ENCODE peak calls at places on chromosomes 2 and 18, in seven cellular contexts. N is NCI-H1694; T is activated CD4-positive, CD25-positive, alpha-beta regulatory T cell treated with anti-CD3 and anti-CD28 coated beads, Interleukin-2, amount 50 U/mL, for 72 hours; P is adrenal gland; U is stromal cell of bone marrow; A is CD8-positive, alpha-beta T cell; S is activated effector memory CD4-positive, alpha-beta T cell treated with anti-CD3 and anti-CD28 coated beads, Interleukin-2, amount 50 U/mL, for 16 hours. K is an unnamed sample.

GRCh38 chr2:145524836-145525235 is 1004.9 kb upstream of the ZEB2 start:
- DNase-seq in N (no peak), T (no peak), P (no peak), U (peak), A (no peak), S (no peak), K (no peak)

GRCh38 chr2:191811807-191812602 is 34.9 kb downstream of the CAVIN2 start:
- DNase-seq in N (peak), T (no peak), P (peak), U (peak), A (peak), S (peak), K (no peak)

GRCh38 chr18:74233933-74234325 is 57.8 kb downstream of the CYB5A start:
- DNase-seq in N (no peak), T (no peak), P (peak), U (no peak), A (no peak), S (no peak), K (no peak)

GRCh38 chr2:219253753-219254589 is at the start of gene TUBA4A:
- DNase-seq in N (peak), T (peak), P (peak), U (peak), A (peak), S (peak), K (peak)

GRCh38 chr2:33166287-33166881 is 219.6 kb downstream of the LTBP1 start:
- DNase-seq in N (no peak), T (no peak), P (no peak), U (peak), A (no peak), S (no peak), K (no peak)

GRCh38 chr2:78418041-78418440 is 607.5 kb upstream of the REG3G start:
- DNase-seq in N (peak), T (no peak), P (no peak), U (no peak), A (no peak), S (no peak), K (no peak)

GRCh38 chr2:84942964-84943421 is 28.0 kb upstream of the KCMF1 start:
- DNase-seq in N (no peak), T (no peak), P (no peak), U (no peak), A (no peak), S (no peak), K (no peak)

GRCh38 chr2:133956434-133956935 is 297.4 kb upstream of the MGAT5 start:
- DNase-seq in N (no peak), T (no peak), P (no peak), U (no peak), A (no peak), S (no peak), K (no peak)

GRCh38 chr2:190267302-190267701 is 52.3 kb downstream of the HIBCH start:
- DNase-seq in N (no peak), T (no peak), P (peak), U (peak), A (no peak), S (no peak), K (no peak)

GRCh38 chr18:1998121-1998520 is 573.2 kb downstream of the METTL4 start:
- DNase-seq in N (no peak), T (no peak), P (no peak), U (no peak), A (no peak), S (no peak), K (no peak)

GRCh38 chr2:241084856-241085444 is 17.1 kb downstream of the MTERF4 start:
- DNase-seq in N (no peak), T (no peak), P (no peak), U (no peak), A (no peak), S (no peak), K (no peak)

GRCh38 chr2:62415019-62415431 is 91.0 kb downstream of the TMEM17 start:
- DNase-seq in N (no peak), T (no peak), P (no peak), U (no peak), A (no peak), S (no peak), K (no peak)

GRCh38 chr2:11874861-11875260 is 128.4 kb downstream of the LPIN1 start:
- DNase-seq in N (no peak), T (no peak), P (no peak), U (no peak), A (no peak), S (no peak), K (no peak)

GRCh38 chr2:127219716-127220090 is 396 bp downstream of the CYP27C1 start:
- DNase-seq in N (no peak), T (no peak), P (no peak), U (no peak), A (no peak), S (no peak), K (peak)

GRCh38 chr18:62838475-62839098 is 123.2 kb downstream of the PHLPP1 start:
- DNase-seq in N (no peak), T (no peak), P (no peak), U (no peak), A (no peak), S (no peak), K (no peak)

GRCh38 chr2:223047260-223047761 is 4.7 kb upstream of the KCNE4 start:
- DNase-seq in N (no peak), T (no peak), P (no peak), U (peak), A (no peak), S (no peak), K (no peak)

GRCh38 chr2:20643826-20644225 is 7.1 kb downstream of the HS1BP3 start:
- DNase-seq in N (no peak), T (no peak), P (no peak), U (no peak), A (no peak), S (no peak), K (no peak)

GRCh38 chr2:104804148-104804890 is 49.6 kb upstream of the POU3F3 start:
- DNase-seq in N (no peak), T (no peak), P (no peak), U (no peak), A (no peak), S (no peak), K (no peak)

GRCh38 chr2:233482616-233483015 is 84.0 kb downstream of the USP40 start:
- DNase-seq in N (no peak), T (no peak), P (no peak), U (no peak), A (no peak), S (no peak), K (no peak)

GRCh38 chr2:23912054-23912453 is 14.9 kb downstream of the ATAD2B start:
- DNase-seq in N (no peak), T (no peak), P (peak), U (no peak), A (no peak), S (no peak), K (no peak)

GRCh38 chr2:69933839-69934613 is 19.1 kb downstream of the MXD1 start:
- DNase-seq in N (no peak), T (no peak), P (peak), U (peak), A (no peak), S (no peak), K (no peak)

GRCh38 chr2:67895171-67895941 is 167.4 kb downstream of the C1D start:
- DNase-seq in N (no peak), T (no peak), P (no peak), U (no peak), A (no peak), S (no peak), K (no peak)

GRCh38 chr2:86671304-86671981 is 47.8 kb upstream of the RNF103 start:
- DNase-seq in N (no peak), T (no peak), P (peak), U (peak), A (no peak), S (no peak), K (no peak)

GRCh38 chr2:182715121-182715895 is 749 bp upstream of the DNAJC10 start:
- DNase-seq in N (no peak), T (no peak), P (no peak), U (peak), A (no peak), S (no peak), K (no peak)

GRCh38 chr2:202375006-202375610 is 1.0 kb upstream of the BMPR2 start:
- DNase-seq in N (no peak), T (peak), P (peak), U (no peak), A (peak), S (peak), K (peak)

GRCh38 chr18:48848641-48849143 is 102.1 kb downstream of the SMAD7 start:
- DNase-seq in N (no peak), T (no peak), P (peak), U (no peak), A (no peak), S (no peak), K (no peak)

GRCh38 chr2:216909541-216910175 is 49.8 kb upstream of the TNP1 start:
- DNase-seq in N (peak), T (no peak), P (no peak), U (no peak), A (no peak), S (no peak), K (no peak)

GRCh38 chr2:82968381-82968780 is 1490.7 kb downstream of the SUCLG1 start:
- DNase-seq in N (no peak), T (no peak), P (no peak), U (no peak), A (no peak), S (no peak), K (no peak)

GRCh38 chr2:178579006-178579405 is 98.7 kb downstream of the PLEKHA3 start:
- DNase-seq in N (no peak), T (no peak), P (no peak), U (peak), A (no peak), S (no peak), K (no peak)

GRCh38 chr2:10982931-10983701 is 71.4 kb downstream of the KCNF1 start:
- DNase-seq in N (peak), T (peak), P (no peak), U (no peak), A (no peak), S (peak), K (peak)

GRCh38 chr18:69580107-69580506 is 179.4 kb downstream of the DOK6 start:
- DNase-seq in N (no peak), T (no peak), P (no peak), U (peak), A (no peak), S (no peak), K (no peak)

GRCh38 chr18:2847341-2848144 is 737 bp downstream of the EMILIN2 start:
- DNase-seq in N (no peak), T (no peak), P (no peak), U (no peak), A (peak), S (peak), K (peak)

K was measured in suprapubic skin.